ENCODE peak calls at places on chromosomes 3 and 15, in eight cellular contexts. One of them, this sample, is unnamed. For H3K4me1 and H3K27me3, the result is how much of the 10 kb centered on the place peaks cover.

GRCh38 chr3:178289544-178290160 is 246.6 kb upstream of the KCNMB2 start:
- DNase-seq in left lung: no peak
- DNase-seq in heart right ventricle: peak
- DNase-seq in ovary: peak
- DNase-seq in vagina: no peak
- DNase-seq in K562: no peak
- DNase-seq in cardiac muscle cell: peak
- DNase-seq in H9: no peak
- DNase-seq in this sample: no peak

GRCh38 chr15:75024102-75024636 is 779 bp downstream of the PPCDC start:
- DNase-seq in left lung: no peak
- DNase-seq in heart right ventricle: no peak
- DNase-seq in ovary: no peak
- DNase-seq in vagina: no peak
- DNase-seq in K562: peak
- DNase-seq in cardiac muscle cell: peak
- DNase-seq in H9: no peak
- DNase-seq in this sample: no peak

GRCh38 chr3:113231391-113231790 is 20.0 kb downstream of the BOC start:
- DNase-seq in left lung: no peak
- DNase-seq in heart right ventricle: no peak
- DNase-seq in ovary: no peak
- DNase-seq in vagina: no peak
- DNase-seq in K562: no peak
- DNase-seq in cardiac muscle cell: peak
- DNase-seq in H9: no peak
- DNase-seq in this sample: no peak

GRCh38 chr3:146227486-146227885 is 23.4 kb downstream of the PLSCR4 start:
- DNase-seq in left lung: no peak
- DNase-seq in heart right ventricle: no peak
- DNase-seq in ovary: no peak
- DNase-seq in vagina: no peak
- DNase-seq in K562: no peak
- DNase-seq in cardiac muscle cell: peak
- DNase-seq in H9: no peak
- DNase-seq in this sample: no peak

GRCh38 chr3:177418787-177419186 is 221.5 kb upstream of the TBL1XR1 start:
- DNase-seq in left lung: no peak
- DNase-seq in heart right ventricle: no peak
- DNase-seq in ovary: no peak
- DNase-seq in vagina: no peak
- DNase-seq in K562: no peak
- DNase-seq in cardiac muscle cell: no peak
- DNase-seq in H9: no peak
- DNase-seq in this sample: no peak

GRCh38 chr3:69830147-69830546 is 90.9 kb downstream of the MITF start:
- DNase-seq in left lung: peak
- DNase-seq in heart right ventricle: no peak
- DNase-seq in ovary: no peak
- DNase-seq in vagina: no peak
- DNase-seq in K562: no peak
- DNase-seq in cardiac muscle cell: no peak
- DNase-seq in H9: no peak
- DNase-seq in this sample: no peak

GRCh38 chr3:46122046-46122445 is 86.1 kb downstream of the CCR1 start:
- DNase-seq in left lung: no peak
- DNase-seq in heart right ventricle: no peak
- DNase-seq in ovary: no peak
- DNase-seq in vagina: no peak
- DNase-seq in K562: no peak
- DNase-seq in cardiac muscle cell: peak
- DNase-seq in H9: no peak
- DNase-seq in this sample: no peak

GRCh38 chr3:188241072-188241471 is 87.1 kb downstream of the LPP start:
- DNase-seq in left lung: no peak
- DNase-seq in heart right ventricle: no peak
- DNase-seq in ovary: no peak
- DNase-seq in vagina: no peak
- DNase-seq in K562: no peak
- DNase-seq in cardiac muscle cell: no peak
- DNase-seq in H9: no peak
- DNase-seq in this sample: no peak

GRCh38 chr15:78109156-78109555 is 16.8 kb downstream of the SH2D7 start:
- DNase-seq in left lung: no peak
- DNase-seq in heart right ventricle: no peak
- DNase-seq in ovary: no peak
- DNase-seq in vagina: no peak
- DNase-seq in K562: no peak
- DNase-seq in cardiac muscle cell: no peak
- DNase-seq in H9: no peak
- DNase-seq in this sample: peak

GRCh38 chr15:77856718-77857346 is 220.7 kb downstream of the TBC1D2B start:
- DNase-seq in left lung: peak
- DNase-seq in heart right ventricle: no peak
- DNase-seq in ovary: no peak
- DNase-seq in vagina: no peak
- DNase-seq in K562: no peak
- DNase-seq in cardiac muscle cell: no peak
- DNase-seq in H9: peak
- DNase-seq in this sample: peak

GRCh38 chr15:39180494-39180930 is 400.4 kb upstream of the THBS1 start:
- DNase-seq in left lung: no peak
- DNase-seq in heart right ventricle: no peak
- DNase-seq in ovary: no peak
- DNase-seq in vagina: no peak
- DNase-seq in K562: no peak
- DNase-seq in cardiac muscle cell: peak
- DNase-seq in H9: no peak
- DNase-seq in this sample: no peak

GRCh38 chr3:99747915-99748314 is 69.7 kb upstream of the CMSS1 start:
- DNase-seq in left lung: no peak
- DNase-seq in heart right ventricle: no peak
- DNase-seq in ovary: no peak
- DNase-seq in vagina: no peak
- DNase-seq in K562: no peak
- DNase-seq in cardiac muscle cell: peak
- DNase-seq in H9: no peak
- DNase-seq in this sample: no peak

GRCh38 chr3:191316876-191317603 is 12.2 kb upstream of the CCDC50 start:
- DNase-seq in left lung: no peak
- DNase-seq in heart right ventricle: no peak
- DNase-seq in ovary: no peak
- DNase-seq in vagina: no peak
- DNase-seq in K562: no peak
- DNase-seq in cardiac muscle cell: no peak
- DNase-seq in H9: no peak
- DNase-seq in this sample: no peak

GRCh38 chr3:130760922-130761321 is 14.3 kb upstream of the PIK3R4 start:
- DNase-seq in left lung: no peak
- DNase-seq in heart right ventricle: no peak
- DNase-seq in ovary: no peak
- DNase-seq in vagina: no peak
- DNase-seq in K562: no peak
- DNase-seq in cardiac muscle cell: no peak
- DNase-seq in H9: no peak
- DNase-seq in this sample: no peak

GRCh38 chr15:40064231-40064894 is 25.4 kb upstream of the SRP14 start:
- DNase-seq in left lung: no peak
- DNase-seq in heart right ventricle: no peak
- DNase-seq in ovary: no peak
- DNase-seq in vagina: no peak
- DNase-seq in K562: no peak
- DNase-seq in cardiac muscle cell: peak
- DNase-seq in H9: no peak
- DNase-seq in this sample: no peak

GRCh38 chr3:121748638-121749275 is 784 bp downstream of the GOLGB1 start:
- DNase-seq in left lung: no peak
- DNase-seq in heart right ventricle: no peak
- DNase-seq in ovary: no peak
- DNase-seq in vagina: no peak
- DNase-seq in K562: peak
- DNase-seq in cardiac muscle cell: no peak
- DNase-seq in H9: no peak
- DNase-seq in this sample: peak

GRCh38 chr3:150365132-150365604 is 42.9 kb upstream of the TSC22D2 start:
- DNase-seq in left lung: no peak
- DNase-seq in heart right ventricle: no peak
- DNase-seq in ovary: no peak
- DNase-seq in vagina: no peak
- DNase-seq in K562: peak
- DNase-seq in cardiac muscle cell: peak
- DNase-seq in H9: no peak
- DNase-seq in this sample: no peak

GRCh38 chr3:159082514-159082913 is 280.7 kb downstream of the MFSD1 start:
- DNase-seq in left lung: no peak
- DNase-seq in heart right ventricle: no peak
- DNase-seq in ovary: no peak
- DNase-seq in vagina: no peak
- DNase-seq in K562: no peak
- DNase-seq in cardiac muscle cell: peak
- DNase-seq in H9: no peak
- DNase-seq in this sample: no peak

GRCh38 chr3:111236833-111237713 is 165.5 kb downstream of the NECTIN3 start:
- DNase-seq in left lung: no peak
- DNase-seq in heart right ventricle: no peak
- DNase-seq in ovary: no peak
- DNase-seq in vagina: no peak
- DNase-seq in K562: no peak
- DNase-seq in cardiac muscle cell: no peak
- DNase-seq in H9: no peak
- DNase-seq in this sample: no peak

GRCh38 chr3:100891827-100892226 is 101.4 kb downstream of the ABI3BP start:
- DNase-seq in left lung: no peak
- DNase-seq in heart right ventricle: no peak
- DNase-seq in ovary: no peak
- DNase-seq in vagina: no peak
- DNase-seq in K562: no peak
- DNase-seq in cardiac muscle cell: no peak
- DNase-seq in H9: no peak
- DNase-seq in this sample: no peak

GRCh38 chr3:50675179-50676030 is 678 bp downstream of the DOCK3 start:
- DNase-seq in left lung: peak
- DNase-seq in heart right ventricle: peak
- DNase-seq in ovary: peak
- DNase-seq in vagina: no peak
- DNase-seq in K562: peak
- DNase-seq in cardiac muscle cell: no peak
- DNase-seq in H9: peak
- DNase-seq in this sample: no peak

GRCh38 chr15:101153801-101154656 is 97.8 kb downstream of the CHSY1 start:
- DNase-seq in left lung: no peak
- DNase-seq in heart right ventricle: no peak
- DNase-seq in ovary: no peak
- DNase-seq in vagina: no peak
- DNase-seq in K562: no peak
- DNase-seq in cardiac muscle cell: no peak
- DNase-seq in H9: no peak
- DNase-seq in this sample: no peak
- H3K4me1 ChIP-seq in left lung: under half
- H3K4me1 ChIP-seq in heart right ventricle: under half
- H3K4me1 ChIP-seq in ovary: under half
- H3K4me1 ChIP-seq in vagina: under half
- H3K4me1 ChIP-seq in K562: under half
- H3K4me1 ChIP-seq in cardiac muscle cell: under half
- H3K4me1 ChIP-seq in H9: under half
- H3K4me1 ChIP-seq in this sample: under half

GRCh38 chr15:66186049-66186825 is 67.3 kb downstream of the MEGF11 start:
- DNase-seq in left lung: no peak
- DNase-seq in heart right ventricle: no peak
- DNase-seq in ovary: no peak
- DNase-seq in vagina: no peak
- DNase-seq in K562: no peak
- DNase-seq in cardiac muscle cell: peak
- DNase-seq in H9: peak
- DNase-seq in this sample: no peak
- H3K27me3 ChIP-seq in left lung: under half
- H3K27me3 ChIP-seq in heart right ventricle: under half
- H3K27me3 ChIP-seq in ovary: under half
- H3K27me3 ChIP-seq in vagina: under half
- H3K27me3 ChIP-seq in K562: half or more
- H3K27me3 ChIP-seq in cardiac muscle cell: under half
- H3K27me3 ChIP-seq in H9: under half
- H3K27me3 ChIP-seq in this sample: under half

DNA sequence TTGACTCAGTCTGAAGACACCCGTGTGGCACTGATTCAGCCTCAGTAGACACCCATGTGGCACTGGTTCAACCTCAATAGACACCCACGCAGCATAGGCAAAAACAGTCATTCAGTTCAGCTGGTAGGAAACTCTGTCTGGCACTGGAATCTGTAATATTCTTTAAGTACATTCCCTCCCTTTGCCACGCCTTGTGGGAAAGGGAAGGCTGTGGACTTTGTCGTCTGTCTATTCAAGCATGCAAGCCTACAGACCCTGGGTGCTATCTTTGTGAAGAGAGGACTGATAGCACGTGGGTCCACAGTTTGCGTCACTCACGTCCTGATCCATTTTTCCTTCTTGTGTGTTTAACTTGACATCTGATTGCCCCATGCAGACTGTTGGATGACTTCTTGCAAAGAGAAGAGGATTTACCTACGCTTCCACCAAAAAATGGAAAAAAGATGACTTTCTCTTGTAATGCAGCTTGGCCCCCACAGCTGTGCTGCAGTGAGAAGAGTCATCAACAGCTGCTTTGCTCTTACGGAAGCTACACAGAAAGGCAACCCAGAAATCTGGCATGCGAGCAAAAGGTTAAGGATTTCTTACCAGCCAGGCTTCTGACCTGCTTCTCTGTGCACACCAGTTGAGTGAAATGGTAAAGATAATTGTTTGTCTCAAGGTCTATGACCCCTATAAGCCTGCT is 278.1 kb downstream of the ULK4 start:
- DNase-seq in left lung: no peak
- DNase-seq in heart right ventricle: no peak
- DNase-seq in ovary: no peak
- DNase-seq in vagina: no peak
- DNase-seq in K562: no peak
- DNase-seq in cardiac muscle cell: peak
- DNase-seq in H9: no peak
- DNase-seq in this sample: peak
- H3K4me1 ChIP-seq in left lung: under half
- H3K4me1 ChIP-seq in heart right ventricle: under half
- H3K4me1 ChIP-seq in ovary: under half
- H3K4me1 ChIP-seq in vagina: half or more
- H3K4me1 ChIP-seq in K562: under half
- H3K4me1 ChIP-seq in cardiac muscle cell: under half
- H3K4me1 ChIP-seq in H9: under half
- H3K4me1 ChIP-seq in this sample: under half

DNA sequence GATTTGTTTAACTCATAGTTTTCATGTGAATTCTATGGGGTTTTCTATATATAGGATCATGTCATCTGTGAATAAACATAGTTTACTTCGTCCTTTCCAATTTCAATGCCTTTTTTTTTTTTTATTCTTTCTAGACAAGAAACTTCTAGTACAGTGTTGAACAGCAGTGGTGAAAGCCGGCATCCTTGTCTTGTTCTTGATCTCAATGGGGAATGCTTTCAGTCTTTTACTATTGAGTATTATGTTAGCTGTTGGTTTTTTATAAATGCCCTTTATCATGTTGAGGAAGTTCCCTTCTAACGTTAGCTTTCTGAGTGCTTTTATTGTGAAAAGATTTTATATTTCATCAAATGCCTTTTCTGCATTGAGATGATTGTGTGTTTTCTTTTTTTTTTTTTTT is 69.0 kb downstream of the SLMAP start:
- DNase-seq in left lung: no peak
- DNase-seq in heart right ventricle: no peak
- DNase-seq in ovary: no peak
- DNase-seq in vagina: no peak
- DNase-seq in K562: no peak
- DNase-seq in cardiac muscle cell: no peak
- DNase-seq in H9: no peak
- DNase-seq in this sample: no peak
- H3K27me3 ChIP-seq in left lung: under half
- H3K27me3 ChIP-seq in heart right ventricle: under half
- H3K27me3 ChIP-seq in ovary: under half
- H3K27me3 ChIP-seq in vagina: under half
- H3K27me3 ChIP-seq in K562: under half
- H3K27me3 ChIP-seq in cardiac muscle cell: under half
- H3K27me3 ChIP-seq in H9: under half
- H3K27me3 ChIP-seq in this sample: under half